ENCODE peak calls at places on chromosome 22, in eight cellular contexts. One of them, this sample, is unnamed.

GRCh38 chr22:40593460-40594273 is 42.9 kb downstream of the MRTFA start:
- DNase-seq in A549: no peak
- DNase-seq in RWPE1: no peak
- DNase-seq in stimulated activated naive CD8-positive, alpha-beta T cell treated with anti-CD3 and anti-CD28 coated beads, Interleukin-15, amount 100 ng/mL, for 72 hours: no peak
- DNase-seq in NCI-H226: no peak
- DNase-seq in OCI-M1: peak
- DNase-seq in GM04503: no peak
- DNase-seq in posterior cingulate gyrus: no peak
- DNase-seq in this sample: no peak

GRCh38 chr22:36304429-36304828 is 51.5 kb downstream of the APOL1 start:
- DNase-seq in A549: no peak
- DNase-seq in RWPE1: no peak
- DNase-seq in stimulated activated naive CD8-positive, alpha-beta T cell treated with anti-CD3 and anti-CD28 coated beads, Interleukin-15, amount 100 ng/mL, for 72 hours: no peak
- DNase-seq in NCI-H226: no peak
- DNase-seq in OCI-M1: no peak
- DNase-seq in GM04503: no peak
- DNase-seq in posterior cingulate gyrus: no peak
- DNase-seq in this sample: no peak

GRCh38 chr22:41334215-41334614 is 32.9 kb downstream of the ZC3H7B start:
- DNase-seq in A549: no peak
- DNase-seq in RWPE1: no peak
- DNase-seq in stimulated activated naive CD8-positive, alpha-beta T cell treated with anti-CD3 and anti-CD28 coated beads, Interleukin-15, amount 100 ng/mL, for 72 hours: no peak
- DNase-seq in NCI-H226: no peak
- DNase-seq in OCI-M1: no peak
- DNase-seq in GM04503: no peak
- DNase-seq in posterior cingulate gyrus: no peak
- DNase-seq in this sample: no peak

GRCh38 chr22:45197606-45198462 is 34.1 kb downstream of the NUP50 start:
- DNase-seq in A549: no peak
- DNase-seq in RWPE1: no peak
- DNase-seq in stimulated activated naive CD8-positive, alpha-beta T cell treated with anti-CD3 and anti-CD28 coated beads, Interleukin-15, amount 100 ng/mL, for 72 hours: no peak
- DNase-seq in NCI-H226: no peak
- DNase-seq in OCI-M1: no peak
- DNase-seq in GM04503: no peak
- DNase-seq in posterior cingulate gyrus: no peak
- DNase-seq in this sample: no peak

GRCh38 chr22:25482868-25483639 is 81.4 kb upstream of the GRK3 start:
- DNase-seq in A549: no peak
- DNase-seq in RWPE1: no peak
- DNase-seq in stimulated activated naive CD8-positive, alpha-beta T cell treated with anti-CD3 and anti-CD28 coated beads, Interleukin-15, amount 100 ng/mL, for 72 hours: no peak
- DNase-seq in NCI-H226: no peak
- DNase-seq in OCI-M1: no peak
- DNase-seq in GM04503: no peak
- DNase-seq in posterior cingulate gyrus: peak
- DNase-seq in this sample: no peak

GRCh38 chr22:29078036-29078868 is 5.4 kb downstream of the KREMEN1 start:
- DNase-seq in A549: no peak
- DNase-seq in RWPE1: no peak
- DNase-seq in stimulated activated naive CD8-positive, alpha-beta T cell treated with anti-CD3 and anti-CD28 coated beads, Interleukin-15, amount 100 ng/mL, for 72 hours: no peak
- DNase-seq in NCI-H226: no peak
- DNase-seq in OCI-M1: no peak
- DNase-seq in GM04503: no peak
- DNase-seq in posterior cingulate gyrus: no peak
- DNase-seq in this sample: no peak

GRCh38 chr22:46179748-46180147 is 29.4 kb downstream of the PPARA start:
- DNase-seq in A549: no peak
- DNase-seq in RWPE1: no peak
- DNase-seq in stimulated activated naive CD8-positive, alpha-beta T cell treated with anti-CD3 and anti-CD28 coated beads, Interleukin-15, amount 100 ng/mL, for 72 hours: no peak
- DNase-seq in NCI-H226: no peak
- DNase-seq in OCI-M1: no peak
- DNase-seq in GM04503: no peak
- DNase-seq in posterior cingulate gyrus: no peak
- DNase-seq in this sample: no peak

GRCh38 chr22:32602154-32602553 is 127.5 kb downstream of the FBXO7 start:
- DNase-seq in A549: no peak
- DNase-seq in RWPE1: no peak
- DNase-seq in stimulated activated naive CD8-positive, alpha-beta T cell treated with anti-CD3 and anti-CD28 coated beads, Interleukin-15, amount 100 ng/mL, for 72 hours: no peak
- DNase-seq in NCI-H226: no peak
- DNase-seq in OCI-M1: no peak
- DNase-seq in GM04503: no peak
- DNase-seq in posterior cingulate gyrus: no peak
- DNase-seq in this sample: no peak

GRCh38 chr22:39151329-39151975 is 1.0 kb downstream of the CBX7 start:
- DNase-seq in A549: no peak
- DNase-seq in RWPE1: no peak
- DNase-seq in stimulated activated naive CD8-positive, alpha-beta T cell treated with anti-CD3 and anti-CD28 coated beads, Interleukin-15, amount 100 ng/mL, for 72 hours: no peak
- DNase-seq in NCI-H226: no peak
- DNase-seq in OCI-M1: no peak
- DNase-seq in GM04503: no peak
- DNase-seq in posterior cingulate gyrus: no peak
- DNase-seq in this sample: no peak

This sample was measured in left cardiac atrium.